ENCODE peak calls at places on chromosomes 7 and 10, in ten cellular contexts. X is A172, J is WTC11, B is NCI-H2171 treated with DMSO at 0.1 percent for 48 hours, R is ELF-1, H is activated T-helper 1 cell treated with Interleukin-2 at 50 U/mL for 16 hours, P is A549, Q is T1000, D is choroid plexus epithelial cell, F is NCI-H1092 treated with DMSO at 0.1 percent for 48 hours. W is an unnamed sample.

GRCh38 chr7:20164420-20165145 is 52.6 kb downstream of the MACC1 start:
- DNase-seq in H (no peak), Q (no peak), X (no peak), D (peak; percentile 72), F (no peak), R (no peak), B (no peak), J (no peak), P (no peak), W (no peak)

GRCh38 chr10:88270871-88271713 is 312.0 kb downstream of the RNLS start:
- DNase-seq in J (no peak), Q (no peak), F (no peak), D (peak; percentile 73), B (no peak), R (no peak), P (no peak), H (peak; percentile 4), X (peak; percentile 55), W (no peak)

GRCh38 chr10:20768849-20769248 is 128.3 kb downstream of the NEBL start:
- DNase-seq in P (no peak), R (no peak), F (no peak), X (peak; percentile 11), Q (no peak), J (no peak), H (no peak), D (peak; percentile 57), B (no peak), W (no peak)

GRCh38 chr10:119221666-119222065 is 14.3 kb downstream of the GRK5 start:
- DNase-seq in X (no peak), D (no peak), P (no peak), H (no peak), R (no peak), Q (no peak), J (no peak), F (no peak), B (no peak), W (no peak)

GRCh38 chr7:124155400-124156022 is 122.6 kb upstream of the TMEM229A start:
- DNase-seq in X (peak; percentile 31), D (peak; percentile 61), H (no peak), Q (no peak), P (peak; percentile 29), R (no peak), J (no peak), F (peak; percentile 20), B (peak; percentile 33), W (no peak)

GRCh38 chr10:58667658-58668310 is 155.1 kb downstream of the BICC1 start:
- DNase-seq in D (no peak), H (no peak), P (no peak), R (no peak), B (no peak), X (no peak), Q (no peak), J (no peak), F (no peak), W (no peak)

GRCh38 chr10:62046522-62047239 is 145.2 kb downstream of the ARID5B start:
- DNase-seq in H (no peak), F (no peak), D (peak; percentile 91), R (peak; percentile 27), J (no peak), Q (no peak), B (peak; percentile 82), P (no peak), X (peak; percentile 85), W (peak; percentile 60)

GRCh38 chr7:103879411-103879810 is 110.0 kb downstream of the RELN start:
- DNase-seq in B (no peak), X (no peak), F (peak; percentile 11), D (no peak), J (no peak), H (no peak), R (no peak), P (no peak), Q (no peak), W (no peak)

GRCh38 chr7:4150731-4151130 is 531.4 kb upstream of the FOXK1 start:
- DNase-seq in P (no peak), R (no peak), B (no peak), X (no peak), F (no peak), H (no peak), Q (no peak), J (no peak), D (no peak), W (no peak)

GRCh38 chr10:120514035-120514620 is 57.1 kb downstream of the PLPP4 start:
- DNase-seq in P (peak; percentile 27), B (no peak), D (peak; percentile 84), H (no peak), F (no peak), Q (peak; percentile 21), X (peak; percentile 57), J (peak; percentile 77), R (peak; percentile 47), W (no peak)

GRCh38 chr7:113085781-113086390 is 741 bp downstream of the GPR85 start:
- DNase-seq in F (peak; percentile 44), B (peak; percentile 35), J (no peak), X (peak; percentile 2), P (peak; percentile 4), D (peak; percentile 45), R (no peak), Q (no peak), H (no peak), W (no peak)

GRCh38 chr7:132760241-132760616 is 184.0 kb upstream of the PLXNA4 start:
- DNase-seq in D (no peak), B (no peak), X (no peak), R (no peak), H (no peak), P (no peak), F (no peak), J (no peak), Q (no peak), W (no peak)

GRCh38 chr10:42982886-42983594 is 93.8 kb upstream of the RET start:
- DNase-seq in Q (no peak), X (no peak), D (no peak), J (no peak), R (no peak), P (no peak), F (no peak), H (no peak), B (no peak), W (no peak)

GRCh38 chr7:76396039-76396732 is 13.3 kb downstream of the SSC4D start:
- DNase-seq in P (peak; percentile 60), B (peak; percentile 66), H (no peak), X (no peak), Q (no peak), F (no peak), R (peak; percentile 45), J (peak; percentile 62), D (peak; percentile 78), W (no peak)

GRCh38 chr7:79212334-79212733 is 241.1 kb downstream of the MAGI2 start:
- DNase-seq in H (no peak), J (no peak), R (no peak), X (no peak), F (no peak), B (peak; percentile 29), D (no peak), Q (no peak), P (no peak), W (no peak)